ENCODE peak calls at places on chromosomes 6 and 20, in ten cellular contexts. One of them, this sample, is unnamed.

GRCh38 chr20:1965520-1966278 is 28.2 kb downstream of the PDYN start:
- DNase-seq in transverse colon: peak; percentile 75
- DNase-seq in A549: peak; percentile 84
- DNase-seq in fibroblast of pulmonary artery: peak; percentile 69
- DNase-seq in lung: peak; percentile 69
- DNase-seq in HFFc6: peak; percentile 39
- DNase-seq in CD4-positive, alpha-beta T cell: peak; percentile 80
- DNase-seq in PC-9: peak; percentile 55
- DNase-seq in psoas muscle: peak; percentile 79
- DNase-seq in body of pancreas: peak; percentile 61
- DNase-seq in this sample: peak; percentile 91

GRCh38 chr6:84522135-84522535 is 242.3 kb downstream of the TBX18 start:
- DNase-seq in lung: no peak
- DNase-seq in A549: peak; percentile 10
- DNase-seq in HFFc6: peak; percentile 85
- DNase-seq in psoas muscle: no peak
- DNase-seq in transverse colon: no peak
- DNase-seq in PC-9: no peak
- DNase-seq in body of pancreas: no peak
- DNase-seq in CD4-positive, alpha-beta T cell: no peak
- DNase-seq in fibroblast of pulmonary artery: peak; percentile 89
- DNase-seq in this sample: no peak

GRCh38 chr6:16288163-16288562 is 49.8 kb downstream of the GMPR start:
- DNase-seq in body of pancreas: no peak
- DNase-seq in A549: no peak
- DNase-seq in fibroblast of pulmonary artery: no peak
- DNase-seq in lung: no peak
- DNase-seq in CD4-positive, alpha-beta T cell: no peak
- DNase-seq in PC-9: no peak
- DNase-seq in psoas muscle: no peak
- DNase-seq in transverse colon: no peak
- DNase-seq in HFFc6: no peak
- DNase-seq in this sample: no peak

GRCh38 chr20:10853176-10853575 is 179.4 kb upstream of the JAG1 start:
- DNase-seq in psoas muscle: no peak
- DNase-seq in transverse colon: no peak
- DNase-seq in body of pancreas: no peak
- DNase-seq in fibroblast of pulmonary artery: no peak
- DNase-seq in CD4-positive, alpha-beta T cell: no peak
- DNase-seq in lung: no peak
- DNase-seq in PC-9: no peak
- DNase-seq in A549: no peak
- DNase-seq in HFFc6: no peak
- DNase-seq in this sample: no peak

GRCh38 chr6:44268095-44268628 is 2.1 kb upstream of the TMEM151B start:
- DNase-seq in PC-9: peak; percentile 53
- DNase-seq in fibroblast of pulmonary artery: peak; percentile 62
- DNase-seq in body of pancreas: peak; percentile 62
- DNase-seq in psoas muscle: no peak
- DNase-seq in lung: peak; percentile 61
- DNase-seq in transverse colon: peak; percentile 71
- DNase-seq in HFFc6: no peak
- DNase-seq in A549: peak; percentile 37
- DNase-seq in CD4-positive, alpha-beta T cell: peak; percentile 64
- DNase-seq in this sample: peak; percentile 76

GRCh38 chr6:20129290-20130088 is 82.8 kb downstream of the MBOAT1 start:
- DNase-seq in psoas muscle: no peak
- DNase-seq in A549: no peak
- DNase-seq in body of pancreas: no peak
- DNase-seq in CD4-positive, alpha-beta T cell: no peak
- DNase-seq in PC-9: no peak
- DNase-seq in fibroblast of pulmonary artery: peak; percentile 17
- DNase-seq in HFFc6: no peak
- DNase-seq in lung: no peak
- DNase-seq in transverse colon: no peak
- DNase-seq in this sample: no peak

GRCh38 chr6:166672624-166673165 is 45.6 kb upstream of the RPS6KA2 start:
- DNase-seq in body of pancreas: no peak
- DNase-seq in fibroblast of pulmonary artery: no peak
- DNase-seq in transverse colon: no peak
- DNase-seq in lung: no peak
- DNase-seq in PC-9: no peak
- DNase-seq in CD4-positive, alpha-beta T cell: no peak
- DNase-seq in psoas muscle: no peak
- DNase-seq in A549: no peak
- DNase-seq in HFFc6: no peak
- DNase-seq in this sample: no peak

GRCh38 chr6:85464260-85464644 is 14.4 kb downstream of the NT5E start:
- DNase-seq in HFFc6: peak; percentile 96
- DNase-seq in A549: peak; percentile 17
- DNase-seq in body of pancreas: no peak
- DNase-seq in transverse colon: no peak
- DNase-seq in PC-9: peak; percentile 61
- DNase-seq in fibroblast of pulmonary artery: peak; percentile 98
- DNase-seq in CD4-positive, alpha-beta T cell: no peak
- DNase-seq in lung: no peak
- DNase-seq in psoas muscle: peak; percentile 22
- DNase-seq in this sample: peak; percentile 84

GRCh38 chr6:36345681-36346417 is 9.2 kb upstream of the BNIP5 start:
- DNase-seq in body of pancreas: no peak
- DNase-seq in CD4-positive, alpha-beta T cell: no peak
- DNase-seq in transverse colon: no peak
- DNase-seq in A549: no peak
- DNase-seq in PC-9: no peak
- DNase-seq in psoas muscle: no peak
- DNase-seq in lung: no peak
- DNase-seq in HFFc6: no peak
- DNase-seq in fibroblast of pulmonary artery: peak; percentile 53
- DNase-seq in this sample: no peak

GRCh38 chr6:152299336-152299735 is 337.8 kb downstream of the SYNE1 start:
- DNase-seq in A549: no peak
- DNase-seq in PC-9: no peak
- DNase-seq in fibroblast of pulmonary artery: no peak
- DNase-seq in psoas muscle: no peak
- DNase-seq in transverse colon: no peak
- DNase-seq in HFFc6: no peak
- DNase-seq in lung: no peak
- DNase-seq in CD4-positive, alpha-beta T cell: no peak
- DNase-seq in body of pancreas: no peak
- DNase-seq in this sample: peak; percentile 20

GRCh38 chr20:17556842-17557674 is 12.8 kb upstream of the DSTN start:
- DNase-seq in CD4-positive, alpha-beta T cell: no peak
- DNase-seq in psoas muscle: peak; percentile 63
- DNase-seq in body of pancreas: peak; percentile 91
- DNase-seq in transverse colon: peak; percentile 73
- DNase-seq in PC-9: peak; percentile 64
- DNase-seq in HFFc6: peak; percentile 58
- DNase-seq in fibroblast of pulmonary artery: peak; percentile 47
- DNase-seq in A549: no peak
- DNase-seq in lung: peak; percentile 59
- DNase-seq in this sample: no peak

GRCh38 chr20:45878076-45878731 is 2.8 kb upstream of the ZSWIM1 start:
- DNase-seq in HFFc6: no peak
- DNase-seq in lung: no peak
- DNase-seq in PC-9: no peak
- DNase-seq in body of pancreas: no peak
- DNase-seq in fibroblast of pulmonary artery: no peak
- DNase-seq in transverse colon: no peak
- DNase-seq in psoas muscle: no peak
- DNase-seq in A549: no peak
- DNase-seq in CD4-positive, alpha-beta T cell: no peak
- DNase-seq in this sample: no peak

GRCh38 chr20:37890643-37891042 is 12.3 kb upstream of the VSTM2L start:
- DNase-seq in CD4-positive, alpha-beta T cell: no peak
- DNase-seq in HFFc6: no peak
- DNase-seq in psoas muscle: no peak
- DNase-seq in fibroblast of pulmonary artery: no peak
- DNase-seq in lung: no peak
- DNase-seq in body of pancreas: no peak
- DNase-seq in PC-9: no peak
- DNase-seq in transverse colon: no peak
- DNase-seq in A549: no peak
- DNase-seq in this sample: no peak

GRCh38 chr20:37885593-37886507 is 17.1 kb upstream of the VSTM2L start:
- DNase-seq in body of pancreas: no peak
- DNase-seq in HFFc6: no peak
- DNase-seq in fibroblast of pulmonary artery: no peak
- DNase-seq in psoas muscle: no peak
- DNase-seq in PC-9: no peak
- DNase-seq in transverse colon: no peak
- DNase-seq in lung: no peak
- DNase-seq in A549: no peak
- DNase-seq in CD4-positive, alpha-beta T cell: no peak
- DNase-seq in this sample: no peak

GRCh38 chr20:37886851-37887297 is 16.1 kb upstream of the VSTM2L start:
- DNase-seq in psoas muscle: peak; percentile 16
- DNase-seq in CD4-positive, alpha-beta T cell: no peak
- DNase-seq in PC-9: no peak
- DNase-seq in HFFc6: no peak
- DNase-seq in transverse colon: no peak
- DNase-seq in body of pancreas: no peak
- DNase-seq in A549: no peak
- DNase-seq in fibroblast of pulmonary artery: no peak
- DNase-seq in lung: no peak
- DNase-seq in this sample: no peak

GRCh38 chr20:37890108-37890507 is 12.8 kb upstream of the VSTM2L start:
- DNase-seq in body of pancreas: no peak
- DNase-seq in fibroblast of pulmonary artery: no peak
- DNase-seq in CD4-positive, alpha-beta T cell: no peak
- DNase-seq in transverse colon: no peak
- DNase-seq in psoas muscle: no peak
- DNase-seq in PC-9: no peak
- DNase-seq in HFFc6: no peak
- DNase-seq in lung: no peak
- DNase-seq in A549: no peak
- DNase-seq in this sample: no peak

DNA sequence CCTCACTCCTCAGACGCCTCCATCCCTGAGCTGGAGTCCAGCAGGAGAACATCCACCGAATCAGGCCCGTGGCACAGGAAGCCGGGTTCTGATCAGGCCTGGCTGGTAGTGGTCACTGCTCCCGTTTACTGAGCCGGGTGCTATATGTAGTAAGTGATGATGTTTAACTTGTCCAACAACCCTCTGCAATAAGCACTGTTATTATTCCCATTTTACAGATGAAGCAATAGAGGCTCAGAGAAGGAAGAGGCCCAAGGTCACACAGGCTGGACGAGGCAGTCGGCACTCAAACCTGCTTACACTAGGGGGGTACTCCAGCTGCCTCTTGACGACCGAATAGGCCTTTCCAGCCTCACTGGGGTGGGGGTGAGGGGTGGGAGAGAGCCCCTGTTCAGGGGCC is 14.3 kb upstream of the VSTM2L start:
- DNase-seq in fibroblast of pulmonary artery: no peak
- DNase-seq in A549: no peak
- DNase-seq in body of pancreas: no peak
- DNase-seq in PC-9: no peak
- DNase-seq in transverse colon: no peak
- DNase-seq in CD4-positive, alpha-beta T cell: no peak
- DNase-seq in psoas muscle: no peak
- DNase-seq in lung: no peak
- DNase-seq in HFFc6: no peak
- DNase-seq in this sample: no peak
- TF ChIP-seq CTCF in fibroblast of pulmonary artery: no peak
- TF ChIP-seq CTCF in A549: no peak
- TF ChIP-seq CTCF in body of pancreas: no peak
- TF ChIP-seq CTCF in PC-9: no peak
- TF ChIP-seq CTCF in transverse colon: no peak
- TF ChIP-seq CTCF in CD4-positive, alpha-beta T cell: no peak
- TF ChIP-seq CTCF in psoas muscle: no peak
- TF ChIP-seq CTCF in lung: no peak
- TF ChIP-seq CTCF in HFFc6: no peak
- TF ChIP-seq CTCF in this sample: no peak

DNA sequence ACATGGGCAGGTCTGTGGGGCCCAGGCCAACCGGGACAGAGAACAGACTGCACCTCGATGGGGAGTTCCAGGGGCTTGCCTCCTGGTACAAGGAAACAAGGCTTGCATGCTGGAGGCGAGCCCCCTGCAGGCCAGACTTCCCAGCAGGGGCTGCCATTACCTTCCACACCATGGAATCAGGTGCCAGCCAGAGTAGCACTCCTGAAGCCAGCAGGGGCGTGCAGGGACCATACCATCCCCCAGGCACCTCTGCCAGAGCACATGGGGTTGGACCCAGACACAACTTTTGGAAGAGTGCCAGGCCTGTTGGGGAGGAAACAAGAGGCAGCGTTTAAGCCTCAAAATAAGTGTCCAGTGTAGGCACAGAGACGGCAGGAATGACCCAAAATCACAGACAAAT is 6.5 kb downstream of the DDO start:
- DNase-seq in lung: no peak
- DNase-seq in fibroblast of pulmonary artery: no peak
- DNase-seq in PC-9: no peak
- DNase-seq in body of pancreas: no peak
- DNase-seq in CD4-positive, alpha-beta T cell: no peak
- DNase-seq in HFFc6: no peak
- DNase-seq in A549: no peak
- DNase-seq in transverse colon: no peak
- DNase-seq in psoas muscle: no peak
- DNase-seq in this sample: no peak
- TF ChIP-seq CTCF in lung: no peak
- TF ChIP-seq CTCF in fibroblast of pulmonary artery: no peak
- TF ChIP-seq CTCF in PC-9: no peak
- TF ChIP-seq CTCF in body of pancreas: no peak
- TF ChIP-seq CTCF in CD4-positive, alpha-beta T cell: no peak
- TF ChIP-seq CTCF in HFFc6: peak; percentile 15
- TF ChIP-seq CTCF in A549: no peak
- TF ChIP-seq CTCF in transverse colon: no peak
- TF ChIP-seq CTCF in psoas muscle: no peak
- TF ChIP-seq CTCF in this sample: no peak

DNA sequence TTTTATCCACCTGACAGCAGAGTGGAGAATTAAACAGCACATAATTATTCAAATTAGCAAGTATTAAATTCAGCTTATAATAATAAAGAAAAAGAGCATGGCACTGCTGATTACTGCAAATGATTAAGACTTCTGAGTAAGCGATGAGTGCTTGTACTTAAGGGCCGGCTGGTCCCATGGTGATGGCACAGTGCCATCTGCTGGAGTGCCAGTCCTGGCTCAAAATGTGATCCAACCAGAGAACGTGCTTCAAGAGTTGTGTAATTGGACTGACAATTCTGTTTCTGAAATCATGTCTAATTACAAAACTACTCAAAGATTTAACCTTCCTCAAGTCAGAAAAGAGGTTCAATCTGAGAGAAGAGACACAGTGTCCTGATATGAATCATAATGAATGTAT is 181.6 kb upstream of the RGS17 start:
- DNase-seq in PC-9: peak; percentile 46
- DNase-seq in fibroblast of pulmonary artery: peak; percentile 67
- DNase-seq in HFFc6: peak; percentile 1
- DNase-seq in transverse colon: peak; percentile 12
- DNase-seq in lung: peak; percentile 74
- DNase-seq in CD4-positive, alpha-beta T cell: no peak
- DNase-seq in A549: peak; percentile 14
- DNase-seq in body of pancreas: peak; percentile 63
- DNase-seq in psoas muscle: peak; percentile 13
- DNase-seq in this sample: peak; percentile 53
- TF ChIP-seq CTCF in PC-9: peak; percentile 71
- TF ChIP-seq CTCF in fibroblast of pulmonary artery: peak; percentile 33
- TF ChIP-seq CTCF in HFFc6: no peak
- TF ChIP-seq CTCF in transverse colon: peak; percentile 22
- TF ChIP-seq CTCF in lung: no peak
- TF ChIP-seq CTCF in CD4-positive, alpha-beta T cell: no peak
- TF ChIP-seq CTCF in A549: peak; percentile 70
- TF ChIP-seq CTCF in body of pancreas: no peak
- TF ChIP-seq CTCF in psoas muscle: no peak
- TF ChIP-seq CTCF in this sample: peak; percentile 36

GRCh38 chr6:39193201-39193791 is 36.0 kb downstream of the KCNK5 start:
- DNase-seq in PC-9: no peak
- DNase-seq in CD4-positive, alpha-beta T cell: no peak
- DNase-seq in body of pancreas: no peak
- DNase-seq in fibroblast of pulmonary artery: no peak
- DNase-seq in A549: no peak
- DNase-seq in psoas muscle: no peak
- DNase-seq in transverse colon: no peak
- DNase-seq in HFFc6: no peak
- DNase-seq in lung: no peak
- DNase-seq in this sample: no peak
- TF ChIP-seq CTCF in PC-9: no peak
- TF ChIP-seq CTCF in CD4-positive, alpha-beta T cell: no peak
- TF ChIP-seq CTCF in body of pancreas: no peak
- TF ChIP-seq CTCF in fibroblast of pulmonary artery: no peak
- TF ChIP-seq CTCF in A549: no peak
- TF ChIP-seq CTCF in psoas muscle: no peak
- TF ChIP-seq CTCF in transverse colon: no peak
- TF ChIP-seq CTCF in HFFc6: no peak
- TF ChIP-seq CTCF in lung: no peak
- TF ChIP-seq CTCF in this sample: no peak

This sample was measured in activated CD8-positive, alpha-beta T cell treated with anti-CD3 and anti-CD28 coated beads for 36 hours.